ENCODE peak calls at places on chromosomes 16 and 17, in six cellular contexts. One of them, this sample, is unnamed. For H3K27me3, the result is how much of the 10 kb centered on the place peaks cover.

GRCh38 chr17:64073771-64074703 is 53.6 kb upstream of the ICAM2 start:
- DNase-seq in transverse colon: no peak
- DNase-seq in tibial nerve: no peak
- DNase-seq in esophagus muscularis mucosa: no peak
- DNase-seq in stomach: no peak
- DNase-seq in SK-N-SH: no peak
- DNase-seq in this sample: peak

GRCh38 chr17:82952019-82952418 is 112.2 kb upstream of the ZNF750 start:
- DNase-seq in stomach: no peak
- DNase-seq in SK-N-SH: no peak
- DNase-seq in transverse colon: no peak
- DNase-seq in tibial nerve: no peak
- DNase-seq in esophagus muscularis mucosa: no peak
- DNase-seq in this sample: peak

GRCh38 chr17:79721993-79722671 is 8.6 kb upstream of the ENPP7 start:
- DNase-seq in esophagus muscularis mucosa: no peak
- DNase-seq in SK-N-SH: peak
- DNase-seq in tibial nerve: no peak
- DNase-seq in transverse colon: no peak
- DNase-seq in stomach: no peak
- DNase-seq in this sample: peak

GRCh38 chr17:44152875-44153274 is 11.1 kb downstream of the HROB start:
- DNase-seq in stomach: no peak
- DNase-seq in SK-N-SH: no peak
- DNase-seq in tibial nerve: no peak
- DNase-seq in esophagus muscularis mucosa: no peak
- DNase-seq in transverse colon: no peak
- DNase-seq in this sample: no peak

GRCh38 chr16:85908889-85909584 is 10.1 kb downstream of the IRF8 start:
- DNase-seq in SK-N-SH: no peak
- DNase-seq in tibial nerve: no peak
- DNase-seq in stomach: no peak
- DNase-seq in transverse colon: no peak
- DNase-seq in esophagus muscularis mucosa: no peak
- DNase-seq in this sample: no peak

GRCh38 chr17:27496971-27497370 is 40.7 kb downstream of the KSR1 start:
- DNase-seq in tibial nerve: no peak
- DNase-seq in transverse colon: no peak
- DNase-seq in SK-N-SH: no peak
- DNase-seq in stomach: no peak
- DNase-seq in esophagus muscularis mucosa: no peak
- DNase-seq in this sample: no peak

GRCh38 chr16:67155305-67156145 is 4.2 kb downstream of the TRADD start:
- DNase-seq in SK-N-SH: peak
- DNase-seq in tibial nerve: peak
- DNase-seq in transverse colon: peak
- DNase-seq in stomach: peak
- DNase-seq in esophagus muscularis mucosa: no peak
- DNase-seq in this sample: peak

GRCh38 chr16:80691111-80691761 is 113.2 kb downstream of the CDYL2 start:
- DNase-seq in transverse colon: no peak
- DNase-seq in stomach: no peak
- DNase-seq in SK-N-SH: no peak
- DNase-seq in tibial nerve: no peak
- DNase-seq in esophagus muscularis mucosa: no peak
- DNase-seq in this sample: no peak

GRCh38 chr17:39001703-39002637 is 34.8 kb upstream of the FBXO47 start:
- DNase-seq in stomach: peak
- DNase-seq in SK-N-SH: no peak
- DNase-seq in esophagus muscularis mucosa: peak
- DNase-seq in tibial nerve: peak
- DNase-seq in transverse colon: peak
- DNase-seq in this sample: no peak

GRCh38 chr17:3960764-3961163 is 3.5 kb downstream of the ATP2A3 start:
- DNase-seq in SK-N-SH: no peak
- DNase-seq in transverse colon: peak
- DNase-seq in esophagus muscularis mucosa: no peak
- DNase-seq in stomach: no peak
- DNase-seq in tibial nerve: no peak
- DNase-seq in this sample: peak

GRCh38 chr16:669666-670065 is 1.7 kb downstream of the RHOT2 start:
- DNase-seq in SK-N-SH: no peak
- DNase-seq in transverse colon: no peak
- DNase-seq in tibial nerve: no peak
- DNase-seq in esophagus muscularis mucosa: no peak
- DNase-seq in stomach: no peak
- DNase-seq in this sample: no peak

GRCh38 chr16:24141466-24141865 is 114.7 kb upstream of the CACNG3 start:
- DNase-seq in tibial nerve: no peak
- DNase-seq in SK-N-SH: no peak
- DNase-seq in esophagus muscularis mucosa: no peak
- DNase-seq in stomach: no peak
- DNase-seq in transverse colon: no peak
- DNase-seq in this sample: no peak

GRCh38 chr17:50792132-50792531 is 24.8 kb upstream of the ANKRD40CL start:
- DNase-seq in tibial nerve: no peak
- DNase-seq in stomach: no peak
- DNase-seq in SK-N-SH: no peak
- DNase-seq in esophagus muscularis mucosa: no peak
- DNase-seq in transverse colon: no peak
- DNase-seq in this sample: no peak

DNA sequence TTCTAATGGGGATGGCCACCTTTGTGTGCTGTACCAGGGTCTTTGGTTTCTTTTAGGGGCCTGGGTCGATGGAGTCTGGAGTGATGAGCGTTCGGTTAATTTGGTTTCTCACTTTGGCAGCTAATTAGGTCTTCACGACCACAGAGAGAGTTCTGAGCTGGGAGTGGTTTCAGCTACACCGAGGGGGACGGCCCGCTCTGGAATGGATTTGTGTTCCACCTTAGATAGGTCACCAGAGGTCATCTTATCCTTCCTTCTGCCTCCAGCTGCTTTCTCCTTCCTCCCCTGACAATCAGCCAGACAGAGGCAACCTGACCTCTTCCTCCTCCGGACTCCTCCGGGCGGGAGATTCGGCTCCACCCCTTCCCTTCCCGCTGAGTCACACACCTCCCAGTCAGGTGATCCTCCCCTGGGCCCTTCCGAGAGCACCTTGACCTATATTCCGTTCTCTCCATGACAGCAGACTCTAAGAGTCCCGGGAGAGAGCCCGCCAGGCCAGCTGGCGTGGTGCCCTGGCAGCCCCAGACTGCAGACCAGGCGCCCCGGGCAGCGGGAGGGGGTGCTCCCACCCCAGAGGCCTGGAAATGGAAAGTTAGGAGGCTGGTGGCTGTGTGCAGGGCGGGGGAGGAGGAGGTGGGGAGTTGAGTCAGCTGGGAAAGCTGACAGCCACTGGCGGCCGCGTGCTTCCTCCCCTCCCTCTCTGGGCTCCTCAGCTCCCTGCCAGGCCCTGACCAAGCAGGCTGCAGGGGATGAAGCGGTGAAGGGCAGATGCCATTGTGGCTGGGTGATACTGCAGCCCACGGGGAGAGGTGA is 44.7 kb downstream of the CHD9 start:
- DNase-seq in SK-N-SH: peak
- DNase-seq in stomach: peak
- DNase-seq in tibial nerve: peak
- DNase-seq in esophagus muscularis mucosa: peak
- DNase-seq in transverse colon: peak
- DNase-seq in this sample: peak
- TF ChIP-seq EP300 in SK-N-SH: peak
- TF ChIP-seq EP300 in stomach: no peak
- TF ChIP-seq EP300 in tibial nerve: no peak
- TF ChIP-seq EP300 in esophagus muscularis mucosa: no peak
- TF ChIP-seq EP300 in transverse colon: no peak
- TF ChIP-seq EP300 in this sample: peak

GRCh38 chr16:87436225-87437172 is 44.4 kb downstream of the MAP1LC3B start:
- DNase-seq in esophagus muscularis mucosa: no peak
- DNase-seq in transverse colon: no peak
- DNase-seq in SK-N-SH: peak
- DNase-seq in stomach: no peak
- DNase-seq in tibial nerve: no peak
- DNase-seq in this sample: peak

GRCh38 chr16:87437327-87437726 is 45.2 kb downstream of the MAP1LC3B start:
- DNase-seq in stomach: no peak
- DNase-seq in esophagus muscularis mucosa: no peak
- DNase-seq in SK-N-SH: no peak
- DNase-seq in transverse colon: no peak
- DNase-seq in tibial nerve: no peak
- DNase-seq in this sample: no peak

GRCh38 chr16:87437911-87438610 is 45.9 kb downstream of the MAP1LC3B start:
- DNase-seq in tibial nerve: no peak
- DNase-seq in transverse colon: no peak
- DNase-seq in SK-N-SH: peak
- DNase-seq in stomach: no peak
- DNase-seq in esophagus muscularis mucosa: no peak
- DNase-seq in this sample: peak

GRCh38 chr16:87434146-87434667 is 42.1 kb downstream of the MAP1LC3B start:
- DNase-seq in esophagus muscularis mucosa: no peak
- DNase-seq in SK-N-SH: no peak
- DNase-seq in transverse colon: no peak
- DNase-seq in stomach: no peak
- DNase-seq in tibial nerve: no peak
- DNase-seq in this sample: no peak

GRCh38 chr16:87435399-87436224 is 43.5 kb downstream of the MAP1LC3B start:
- DNase-seq in esophagus muscularis mucosa: no peak
- DNase-seq in tibial nerve: no peak
- DNase-seq in transverse colon: no peak
- DNase-seq in SK-N-SH: peak
- DNase-seq in stomach: no peak
- DNase-seq in this sample: peak
- H3K27me3 ChIP-seq in esophagus muscularis mucosa: under half
- H3K27me3 ChIP-seq in tibial nerve: under half
- H3K27me3 ChIP-seq in transverse colon: under half
- H3K27me3 ChIP-seq in SK-N-SH: under half
- H3K27me3 ChIP-seq in stomach: under half
- H3K27me3 ChIP-seq in this sample: under half

GRCh38 chr17:47959825-47960655 is 2.4 kb upstream of the PRR15L start:
- DNase-seq in transverse colon: peak
- DNase-seq in esophagus muscularis mucosa: no peak
- DNase-seq in stomach: peak
- DNase-seq in tibial nerve: no peak
- DNase-seq in SK-N-SH: no peak
- DNase-seq in this sample: no peak

GRCh38 chr17:47961406-47961805 is 3.7 kb upstream of the PRR15L start:
- DNase-seq in stomach: no peak
- DNase-seq in transverse colon: no peak
- DNase-seq in esophagus muscularis mucosa: no peak
- DNase-seq in tibial nerve: no peak
- DNase-seq in SK-N-SH: no peak
- DNase-seq in this sample: no peak

GRCh38 chr17:47955497-47956461 is 1.9 kb downstream of the PRR15L start:
- DNase-seq in stomach: peak
- DNase-seq in transverse colon: peak
- DNase-seq in tibial nerve: no peak
- DNase-seq in esophagus muscularis mucosa: no peak
- DNase-seq in SK-N-SH: no peak
- DNase-seq in this sample: peak

GRCh38 chr17:47956818-47957590 is 679 bp downstream of the PRR15L start:
- DNase-seq in esophagus muscularis mucosa: no peak
- DNase-seq in tibial nerve: no peak
- DNase-seq in SK-N-SH: no peak
- DNase-seq in stomach: no peak
- DNase-seq in transverse colon: peak
- DNase-seq in this sample: no peak

DNA sequence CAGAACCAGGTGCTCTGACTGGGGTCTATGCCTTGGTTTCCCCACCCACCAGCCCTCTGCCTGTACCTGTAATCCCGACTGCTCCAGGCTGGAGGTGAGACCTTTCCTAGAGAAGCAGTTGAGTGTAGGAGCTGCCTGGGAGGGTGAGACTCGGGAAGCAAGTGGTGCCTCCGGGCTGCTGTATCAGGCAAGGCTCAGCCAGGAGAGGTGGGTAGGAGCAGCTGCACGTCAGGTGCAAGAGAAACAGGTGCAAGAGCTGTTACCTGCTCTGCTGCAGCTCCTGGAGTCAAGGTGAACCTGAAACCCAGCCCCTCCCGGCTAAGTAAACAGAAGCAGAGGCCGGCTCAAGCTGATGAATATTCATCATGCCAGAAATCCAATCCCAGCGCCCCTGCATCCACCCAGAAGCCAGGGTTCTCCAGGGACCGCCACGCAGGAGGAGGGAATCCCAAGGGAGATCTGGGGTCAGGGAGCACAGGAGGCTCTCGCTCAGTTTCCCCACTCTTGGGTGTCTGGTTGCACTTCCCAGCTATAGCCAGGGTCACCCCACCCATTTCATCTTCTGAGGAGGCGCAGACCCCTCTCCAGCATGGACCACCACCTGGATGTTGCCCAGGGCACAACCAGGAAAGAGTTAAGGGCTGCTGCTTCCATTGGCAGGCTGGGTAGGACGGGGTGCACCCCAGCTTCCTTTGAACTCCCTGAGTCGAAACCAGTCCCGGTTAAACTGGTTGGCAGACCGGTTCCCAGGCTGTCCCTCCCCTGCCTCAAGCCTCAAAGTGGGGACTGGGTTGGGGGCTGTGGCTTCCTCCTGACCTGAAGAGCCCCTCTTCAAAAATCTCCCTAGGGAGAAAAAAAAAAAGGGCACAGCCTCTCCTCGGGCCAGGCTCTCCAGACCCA is at the start of gene PRR15L:
- DNase-seq in tibial nerve: no peak
- DNase-seq in SK-N-SH: no peak
- DNase-seq in stomach: peak
- DNase-seq in esophagus muscularis mucosa: no peak
- DNase-seq in transverse colon: peak
- DNase-seq in this sample: peak
- TF ChIP-seq EP300 in tibial nerve: no peak
- TF ChIP-seq EP300 in SK-N-SH: no peak
- TF ChIP-seq EP300 in stomach: no peak
- TF ChIP-seq EP300 in esophagus muscularis mucosa: no peak
- TF ChIP-seq EP300 in transverse colon: no peak
- TF ChIP-seq EP300 in this sample: no peak

DNA sequence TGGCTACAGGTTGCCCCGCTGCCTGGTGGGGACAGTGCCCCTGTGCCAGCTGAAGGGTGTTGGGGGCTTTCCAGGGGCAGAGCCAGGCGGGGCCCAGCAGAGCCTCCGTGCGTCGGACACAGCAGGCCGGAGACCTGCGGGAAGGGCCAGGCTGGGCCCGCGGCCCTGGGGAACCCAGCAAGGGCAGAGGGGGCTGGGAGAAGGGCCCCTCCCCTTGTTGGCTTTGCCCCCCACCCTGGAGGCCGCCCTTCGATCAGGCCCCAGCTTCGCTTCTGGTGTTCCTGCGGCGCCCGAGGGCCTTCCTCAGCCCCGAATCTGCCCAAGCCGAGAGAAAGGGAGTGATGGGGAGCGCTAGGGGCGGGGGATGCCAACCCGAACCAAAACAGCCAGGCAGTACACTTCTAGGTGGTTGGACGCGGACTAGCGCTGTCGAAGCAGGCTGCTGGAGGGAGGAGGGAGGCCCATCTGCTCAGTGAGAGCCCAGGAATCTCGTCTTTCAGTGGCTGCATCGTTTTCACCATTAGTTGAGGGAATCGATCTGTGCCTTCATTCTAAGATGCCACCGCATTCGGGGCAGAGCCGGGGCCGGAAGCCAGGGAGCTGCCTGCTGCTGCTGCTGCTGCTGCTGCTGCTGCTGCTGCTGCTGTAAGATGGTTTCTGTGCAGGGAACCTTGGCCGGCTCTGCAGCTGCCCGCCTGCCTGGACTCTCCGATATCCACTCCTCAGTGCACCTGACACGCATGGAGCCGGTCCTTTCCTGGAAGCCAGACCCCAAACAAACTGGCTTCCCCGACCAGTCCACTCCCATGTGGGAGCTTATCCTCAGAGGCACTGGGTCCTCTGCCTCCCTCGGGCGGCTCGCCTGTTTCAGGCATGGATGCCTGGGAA is 1.6 kb downstream of the JPH3 start:
- DNase-seq in stomach: no peak
- DNase-seq in esophagus muscularis mucosa: no peak
- DNase-seq in transverse colon: no peak
- DNase-seq in SK-N-SH: peak
- DNase-seq in tibial nerve: no peak
- DNase-seq in this sample: no peak
- H3K27me3 ChIP-seq in stomach: under half
- H3K27me3 ChIP-seq in esophagus muscularis mucosa: under half
- H3K27me3 ChIP-seq in transverse colon: half or more
- H3K27me3 ChIP-seq in SK-N-SH: half or more
- H3K27me3 ChIP-seq in tibial nerve: under half
- H3K27me3 ChIP-seq in this sample: under half

This sample was measured in upper lobe of left lung.